ENCODE peak calls at places on chromosomes 6 and 20, in seven cellular contexts. F is neuronal stem cell, M is heart left ventricle, J is pancreas, K is body of pancreas, U is PC-9, V is PC-3. O is an unnamed sample.

GRCh38 chr6:91149914-91150674 is 563.2 kb upstream of the MAP3K7 start:
- DNase-seq in V (no peak), F (no peak), M (no peak), U (no peak), J (no peak), K (no peak), O (no peak)

GRCh38 chr6:168684471-168684870 is 243.5 kb downstream of the SMOC2 start:
- DNase-seq in K (no peak), J (no peak), U (no peak), M (no peak), V (no peak), F (no peak), O (no peak)

GRCh38 chr20:2234788-2235187 is 61.0 kb upstream of the TGM3 start:
- DNase-seq in U (no peak), J (no peak), F (no peak), K (no peak), V (no peak), M (no peak), O (no peak)

GRCh38 chr20:58627212-58628072 is 23.6 kb upstream of the STX16 start:
- DNase-seq in J (no peak), F (no peak), U (no peak), M (no peak), V (no peak), K (no peak), O (no peak)

GRCh38 chr6:36758516-36759176 is 61.0 kb downstream of the RAB44 start:
- DNase-seq in V (no peak), M (no peak), U (no peak), J (peak; percentile 38), K (no peak), F (no peak), O (no peak)

GRCh38 chr6:107655245-107655644 is 165.3 kb downstream of the SOBP start:
- DNase-seq in V (no peak), J (no peak), U (no peak), K (no peak), M (no peak), F (peak; percentile 47), O (no peak)

GRCh38 chr6:50952092-50952932 is 133.6 kb downstream of the TFAP2B start:
- DNase-seq in V (peak; percentile 54), J (no peak), M (no peak), F (no peak), K (no peak), U (no peak), O (no peak)

GRCh38 chr6:3022765-3023662 is 23.3 kb downstream of the NQO2 start:
- DNase-seq in M (peak; percentile 44), U (no peak), F (no peak), K (no peak), J (no peak), V (no peak), O (no peak)

GRCh38 chr6:146028250-146028789 is 542 bp upstream of the GRM1 start:
- DNase-seq in M (peak; percentile 71), F (peak; percentile 77), U (no peak), J (peak; percentile 74), K (peak; percentile 60), V (peak; percentile 41), O (no peak)

GRCh38 chr6:116931456-116931855 is 54.4 kb downstream of the RFX6 start:
- DNase-seq in U (no peak), K (no peak), M (no peak), J (no peak), F (no peak), V (peak; percentile 75), O (no peak)

GRCh38 chr20:36861625-36861874 is 14.4 kb upstream of the TLDC2 start:
- DNase-seq in J (no peak), K (no peak), F (no peak), V (no peak), M (peak; percentile 76), U (no peak), O (no peak)

GRCh38 chr6:30591008-30591407 is 19.8 kb downstream of the ABCF1 start:
- DNase-seq in J (no peak), M (no peak), K (no peak), U (peak; percentile 98), V (peak; percentile 85), F (no peak), O (peak; percentile 68)

GRCh38 chr6:15442467-15442866 is 196.6 kb downstream of the JARID2 start:
- DNase-seq in V (no peak), K (no peak), M (no peak), J (no peak), U (no peak), F (no peak), O (no peak)
- H3K4me1 ChIP-seq in V (peaks cover 21% of the 10 kb centered on the region), K (peaks cover 40% of the 10 kb centered on the region), M (peaks cover 9% of the 10 kb centered on the region), J (peaks cover 11% of the 10 kb centered on the region), U (peaks cover 56% of the 10 kb centered on the region), F (peaks cover 27% of the 10 kb centered on the region), O (peaks cover 33% of the 10 kb centered on the region)

GRCh38 chr6:111838749-111839484 is 34.3 kb downstream of the FYN start:
- DNase-seq in V (no peak), M (no peak), U (no peak), J (no peak), F (no peak), K (no peak), O (no peak)
- H3K4me1 ChIP-seq in V (no peaks in the 10 kb centered on the region), M (peaks cover 4% of the 10 kb centered on the region), U (no peaks in the 10 kb centered on the region), J (no peaks in the 10 kb centered on the region), F (peaks cover 22% of the 10 kb centered on the region), K (no peaks in the 10 kb centered on the region), O (peaks cover 14% of the 10 kb centered on the region)

DNA sequence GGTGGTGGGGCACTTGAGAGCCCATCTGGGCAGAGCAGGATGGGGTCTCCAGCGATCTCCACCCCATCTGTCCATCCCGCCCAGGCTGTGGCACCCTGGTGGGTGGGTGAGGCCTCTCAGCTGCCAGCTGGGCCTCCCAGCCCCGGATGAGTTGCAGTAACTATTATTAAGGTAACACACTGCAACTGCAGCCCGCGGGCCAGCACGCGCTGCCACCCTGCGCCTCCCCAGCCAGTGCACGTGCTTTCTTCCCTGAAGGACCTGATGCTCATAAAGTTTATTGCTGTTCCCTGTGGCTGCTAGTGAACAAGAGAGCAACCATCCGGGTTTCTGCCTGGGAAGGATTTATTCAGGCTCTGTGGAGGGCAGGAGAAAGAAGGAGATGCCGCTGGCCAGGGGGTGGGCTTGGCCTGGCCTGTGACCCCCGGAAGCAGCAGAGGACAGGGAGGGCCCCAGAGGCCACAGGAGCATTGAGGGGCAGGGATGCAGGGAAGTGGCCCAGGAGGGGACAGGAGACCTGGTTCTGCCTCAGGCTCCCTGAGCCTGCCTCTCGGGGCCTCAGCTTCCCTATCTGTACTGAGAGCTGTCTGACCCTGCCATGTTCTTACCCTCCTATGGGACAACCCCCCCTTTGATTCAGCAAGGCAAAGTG is 1.7 kb downstream of the IP6K3 start:
- DNase-seq in U (no peak), J (no peak), M (no peak), F (no peak), K (no peak), V (no peak), O (no peak)
- H3K4me1 ChIP-seq in U (peaks cover 35% of the 10 kb centered on the region), J (no peaks in the 10 kb centered on the region), M (peaks cover 7% of the 10 kb centered on the region), F (peaks cover 52% of the 10 kb centered on the region), K (peaks cover 25% of the 10 kb centered on the region), V (peaks cover 6% of the 10 kb centered on the region), O (peaks cover 4% of the 10 kb centered on the region)

DNA sequence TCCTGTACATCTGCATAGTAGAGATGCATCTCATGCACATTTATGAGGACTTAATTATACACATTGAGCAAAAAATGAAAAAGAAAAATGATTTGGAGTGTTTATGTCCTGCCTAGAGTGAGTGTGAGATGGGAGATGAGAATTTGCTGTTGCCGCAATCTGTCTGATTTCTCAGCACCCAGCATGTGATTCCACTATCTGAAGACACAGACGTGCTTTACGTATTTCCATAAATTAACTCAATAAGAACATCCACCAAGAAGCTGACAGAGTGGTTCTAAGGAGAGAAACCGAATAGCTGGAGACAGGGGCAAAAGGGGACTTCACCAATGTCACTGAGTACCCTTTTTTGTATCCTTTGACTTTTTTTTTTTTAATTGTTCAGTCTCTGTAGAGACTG is 15.2 kb downstream of the EDEM2 start:
- DNase-seq in M (no peak), V (no peak), U (no peak), F (no peak), J (no peak), K (no peak), O (no peak)
- H3K4me1 ChIP-seq in M (peaks cover under 1% of the 10 kb centered on the region), V (peaks cover 10% of the 10 kb centered on the region), U (peaks cover 30% of the 10 kb centered on the region), F (no peaks in the 10 kb centered on the region), J (no peaks in the 10 kb centered on the region), K (peaks cover 12% of the 10 kb centered on the region), O (no peaks in the 10 kb centered on the region)

GRCh38 chr6:41452763-41453162 is 93.4 kb upstream of the FOXP4 start:
- DNase-seq in F (no peak), J (no peak), K (no peak), U (no peak), M (no peak), V (no peak), O (no peak)

GRCh38 chr6:41455410-41455809 is 90.8 kb upstream of the FOXP4 start:
- DNase-seq in U (no peak), F (no peak), J (no peak), V (no peak), K (no peak), M (no peak), O (no peak)

GRCh38 chr6:41451515-41452163 is 94.5 kb upstream of the FOXP4 start:
- DNase-seq in J (no peak), U (no peak), V (no peak), K (no peak), F (no peak), M (peak; percentile 73), O (no peak)

GRCh38 chr6:41454189-41454789 is 91.9 kb upstream of the FOXP4 start:
- DNase-seq in M (no peak), K (no peak), V (no peak), U (no peak), F (no peak), J (no peak), O (no peak)

DNA sequence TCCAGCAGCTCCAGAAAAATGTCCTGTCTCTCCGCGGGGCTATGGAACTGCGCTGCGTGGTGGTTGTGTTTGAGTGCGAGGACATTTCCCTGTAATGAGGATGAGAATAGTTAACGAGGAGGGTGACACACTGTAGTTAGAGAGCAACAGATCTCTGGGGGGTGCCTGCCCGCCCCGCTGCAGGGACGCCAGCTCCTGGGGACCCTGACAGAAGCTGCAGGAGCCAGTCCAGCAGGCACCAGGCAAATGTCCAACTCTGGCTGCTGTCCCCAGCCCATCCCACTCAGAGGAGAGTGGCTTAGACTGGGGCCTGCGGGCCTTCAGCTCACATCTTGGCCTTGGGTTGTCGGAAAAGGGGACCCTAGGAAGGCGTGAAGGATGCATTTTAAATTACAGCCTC is 92.9 kb upstream of the FOXP4 start:
- DNase-seq in U (no peak), F (no peak), M (no peak), V (no peak), J (no peak), K (no peak), O (no peak)
- H3K4me1 ChIP-seq in U (no peaks in the 10 kb centered on the region), F (peaks cover 25% of the 10 kb centered on the region), M (peaks cover 11% of the 10 kb centered on the region), V (no peaks in the 10 kb centered on the region), J (peaks cover 10% of the 10 kb centered on the region), K (peaks cover 32% of the 10 kb centered on the region), O (peaks cover 3% of the 10 kb centered on the region)

GRCh38 chr20:38937000-38937399 is 10.8 kb downstream of the FAM83D start:
- DNase-seq in F (no peak), U (no peak), J (no peak), V (no peak), K (no peak), M (no peak), O (no peak)

GRCh38 chr20:38935967-38936407 is 9.8 kb downstream of the FAM83D start:
- DNase-seq in V (no peak), J (no peak), K (no peak), M (no peak), U (no peak), F (no peak), O (no peak)

GRCh38 chr20:38935285-38935684 is 9.1 kb downstream of the FAM83D start:
- DNase-seq in V (peak; percentile 41), F (no peak), U (peak; percentile 44), M (no peak), J (no peak), K (no peak), O (no peak)

GRCh38 chr20:38932457-38933120 is 6.4 kb downstream of the FAM83D start:
- DNase-seq in F (no peak), V (no peak), U (peak; percentile 43), K (no peak), M (no peak), J (no peak), O (no peak)

GRCh38 chr20:38934530-38934929 is 8.3 kb downstream of the FAM83D start:
- DNase-seq in K (no peak), V (no peak), U (no peak), J (no peak), M (no peak), F (no peak), O (no peak)
- H3K4me1 ChIP-seq in K (no peaks in the 10 kb centered on the region), V (peaks cover 15% of the 10 kb centered on the region), U (peaks cover 8% of the 10 kb centered on the region), J (no peaks in the 10 kb centered on the region), M (no peaks in the 10 kb centered on the region), F (peaks cover 19% of the 10 kb centered on the region), O (no peaks in the 10 kb centered on the region)

O was measured in lung.